ENCODE peak calls at places on chromosomes 16 and 17, in six cellular contexts. One of them, this sample, is unnamed.
A peak's percentile ranks its signal among the peaks of the same experiment; 100 is the strongest.

GRCh38 chr17:81016575-81016974 is 18.4 kb upstream of the BAIAP2 start:
- DNase-seq in retinal pigment epithelial cell: no peak
- DNase-seq in heart left ventricle: no peak
- DNase-seq in CD4-positive, CD25-positive, alpha-beta regulatory T cell: no peak
- DNase-seq in stimulated activated CD8-positive, alpha-beta memory T cell treated with anti-CD3 and anti-CD28 coated beads, Interleukin-7, amount 100 ng/mL, for 24 hours: no peak
- DNase-seq in stimulated activated CD4-positive, alpha-beta T cell treated with anti-CD3 and anti-CD28 coated beads, Interleukin-1b, Interleukin-23, amount 100 ng/mL, for 48 hours: no peak
- DNase-seq in this sample: no peak

GRCh38 chr17:82126479-82127314 is 28.7 kb upstream of the FASN start:
- DNase-seq in retinal pigment epithelial cell: no peak
- DNase-seq in heart left ventricle: no peak
- DNase-seq in CD4-positive, CD25-positive, alpha-beta regulatory T cell: peak; percentile 83
- DNase-seq in stimulated activated CD8-positive, alpha-beta memory T cell treated with anti-CD3 and anti-CD28 coated beads, Interleukin-7, amount 100 ng/mL, for 24 hours: peak; percentile 25
- DNase-seq in stimulated activated CD4-positive, alpha-beta T cell treated with anti-CD3 and anti-CD28 coated beads, Interleukin-1b, Interleukin-23, amount 100 ng/mL, for 48 hours: peak; percentile 69
- DNase-seq in this sample: no peak

GRCh38 chr17:60857521-60857920 is 179.9 kb downstream of the BCAS3 start:
- DNase-seq in retinal pigment epithelial cell: no peak
- DNase-seq in heart left ventricle: no peak
- DNase-seq in CD4-positive, CD25-positive, alpha-beta regulatory T cell: no peak
- DNase-seq in stimulated activated CD8-positive, alpha-beta memory T cell treated with anti-CD3 and anti-CD28 coated beads, Interleukin-7, amount 100 ng/mL, for 24 hours: no peak
- DNase-seq in stimulated activated CD4-positive, alpha-beta T cell treated with anti-CD3 and anti-CD28 coated beads, Interleukin-1b, Interleukin-23, amount 100 ng/mL, for 48 hours: no peak
- DNase-seq in this sample: no peak

GRCh38 chr16:88454315-88455057 is 1.4 kb downstream of the ZFPM1 start:
- DNase-seq in retinal pigment epithelial cell: no peak
- DNase-seq in heart left ventricle: no peak
- DNase-seq in CD4-positive, CD25-positive, alpha-beta regulatory T cell: peak; percentile 27
- DNase-seq in stimulated activated CD8-positive, alpha-beta memory T cell treated with anti-CD3 and anti-CD28 coated beads, Interleukin-7, amount 100 ng/mL, for 24 hours: no peak
- DNase-seq in stimulated activated CD4-positive, alpha-beta T cell treated with anti-CD3 and anti-CD28 coated beads, Interleukin-1b, Interleukin-23, amount 100 ng/mL, for 48 hours: peak; percentile 50
- DNase-seq in this sample: no peak

GRCh38 chr17:6120351-6120750 is 50.2 kb downstream of the WSCD1 start:
- DNase-seq in retinal pigment epithelial cell: no peak
- DNase-seq in heart left ventricle: no peak
- DNase-seq in CD4-positive, CD25-positive, alpha-beta regulatory T cell: no peak
- DNase-seq in stimulated activated CD8-positive, alpha-beta memory T cell treated with anti-CD3 and anti-CD28 coated beads, Interleukin-7, amount 100 ng/mL, for 24 hours: no peak
- DNase-seq in stimulated activated CD4-positive, alpha-beta T cell treated with anti-CD3 and anti-CD28 coated beads, Interleukin-1b, Interleukin-23, amount 100 ng/mL, for 48 hours: no peak
- DNase-seq in this sample: no peak

GRCh38 chr17:47208744-47209488 is at the start of gene MYL4:
- DNase-seq in retinal pigment epithelial cell: no peak
- DNase-seq in heart left ventricle: no peak
- DNase-seq in CD4-positive, CD25-positive, alpha-beta regulatory T cell: no peak
- DNase-seq in stimulated activated CD8-positive, alpha-beta memory T cell treated with anti-CD3 and anti-CD28 coated beads, Interleukin-7, amount 100 ng/mL, for 24 hours: no peak
- DNase-seq in stimulated activated CD4-positive, alpha-beta T cell treated with anti-CD3 and anti-CD28 coated beads, Interleukin-1b, Interleukin-23, amount 100 ng/mL, for 48 hours: no peak
- DNase-seq in this sample: no peak

GRCh38 chr17:40153603-40154238 is 13.4 kb downstream of the CASC3 start:
- DNase-seq in retinal pigment epithelial cell: no peak
- DNase-seq in heart left ventricle: no peak
- DNase-seq in CD4-positive, CD25-positive, alpha-beta regulatory T cell: no peak
- DNase-seq in stimulated activated CD8-positive, alpha-beta memory T cell treated with anti-CD3 and anti-CD28 coated beads, Interleukin-7, amount 100 ng/mL, for 24 hours: no peak
- DNase-seq in stimulated activated CD4-positive, alpha-beta T cell treated with anti-CD3 and anti-CD28 coated beads, Interleukin-1b, Interleukin-23, amount 100 ng/mL, for 48 hours: no peak
- DNase-seq in this sample: no peak

GRCh38 chr16:10987361-10988163 is 43.2 kb downstream of the CLEC16A start:
- DNase-seq in retinal pigment epithelial cell: no peak
- DNase-seq in heart left ventricle: no peak
- DNase-seq in CD4-positive, CD25-positive, alpha-beta regulatory T cell: no peak
- DNase-seq in stimulated activated CD8-positive, alpha-beta memory T cell treated with anti-CD3 and anti-CD28 coated beads, Interleukin-7, amount 100 ng/mL, for 24 hours: no peak
- DNase-seq in stimulated activated CD4-positive, alpha-beta T cell treated with anti-CD3 and anti-CD28 coated beads, Interleukin-1b, Interleukin-23, amount 100 ng/mL, for 48 hours: no peak
- DNase-seq in this sample: no peak

GRCh38 chr17:38867179-38867994 is 2.5 kb upstream of the LASP1 start:
- DNase-seq in retinal pigment epithelial cell: no peak
- DNase-seq in heart left ventricle: no peak
- DNase-seq in CD4-positive, CD25-positive, alpha-beta regulatory T cell: peak; percentile 59
- DNase-seq in stimulated activated CD8-positive, alpha-beta memory T cell treated with anti-CD3 and anti-CD28 coated beads, Interleukin-7, amount 100 ng/mL, for 24 hours: peak; percentile 44
- DNase-seq in stimulated activated CD4-positive, alpha-beta T cell treated with anti-CD3 and anti-CD28 coated beads, Interleukin-1b, Interleukin-23, amount 100 ng/mL, for 48 hours: peak; percentile 79
- DNase-seq in this sample: peak; percentile 86

GRCh38 chr16:4698321-4699029 is 5.1 kb downstream of the NUDT16L1 start:
- DNase-seq in retinal pigment epithelial cell: no peak
- DNase-seq in heart left ventricle: no peak
- DNase-seq in CD4-positive, CD25-positive, alpha-beta regulatory T cell: no peak
- DNase-seq in stimulated activated CD8-positive, alpha-beta memory T cell treated with anti-CD3 and anti-CD28 coated beads, Interleukin-7, amount 100 ng/mL, for 24 hours: no peak
- DNase-seq in stimulated activated CD4-positive, alpha-beta T cell treated with anti-CD3 and anti-CD28 coated beads, Interleukin-1b, Interleukin-23, amount 100 ng/mL, for 48 hours: no peak
- DNase-seq in this sample: no peak

GRCh38 chr17:30930495-30930894 is 8.8 kb downstream of the ADAP2 start:
- DNase-seq in retinal pigment epithelial cell: no peak
- DNase-seq in heart left ventricle: no peak
- DNase-seq in CD4-positive, CD25-positive, alpha-beta regulatory T cell: no peak
- DNase-seq in stimulated activated CD8-positive, alpha-beta memory T cell treated with anti-CD3 and anti-CD28 coated beads, Interleukin-7, amount 100 ng/mL, for 24 hours: no peak
- DNase-seq in stimulated activated CD4-positive, alpha-beta T cell treated with anti-CD3 and anti-CD28 coated beads, Interleukin-1b, Interleukin-23, amount 100 ng/mL, for 48 hours: no peak
- DNase-seq in this sample: no peak

GRCh38 chr17:81399481-81400153 is 4.4 kb downstream of the BAHCC1 start:
- DNase-seq in retinal pigment epithelial cell: no peak
- DNase-seq in heart left ventricle: no peak
- DNase-seq in CD4-positive, CD25-positive, alpha-beta regulatory T cell: no peak
- DNase-seq in stimulated activated CD8-positive, alpha-beta memory T cell treated with anti-CD3 and anti-CD28 coated beads, Interleukin-7, amount 100 ng/mL, for 24 hours: no peak
- DNase-seq in stimulated activated CD4-positive, alpha-beta T cell treated with anti-CD3 and anti-CD28 coated beads, Interleukin-1b, Interleukin-23, amount 100 ng/mL, for 48 hours: no peak
- DNase-seq in this sample: no peak

GRCh38 chr16:86261379-86261778 is 248.9 kb upstream of the FOXF1 start:
- DNase-seq in retinal pigment epithelial cell: no peak
- DNase-seq in heart left ventricle: no peak
- DNase-seq in CD4-positive, CD25-positive, alpha-beta regulatory T cell: no peak
- DNase-seq in stimulated activated CD8-positive, alpha-beta memory T cell treated with anti-CD3 and anti-CD28 coated beads, Interleukin-7, amount 100 ng/mL, for 24 hours: no peak
- DNase-seq in stimulated activated CD4-positive, alpha-beta T cell treated with anti-CD3 and anti-CD28 coated beads, Interleukin-1b, Interleukin-23, amount 100 ng/mL, for 48 hours: no peak
- DNase-seq in this sample: no peak

GRCh38 chr17:11739848-11740247 is 141.6 kb downstream of the DNAH9 start:
- DNase-seq in retinal pigment epithelial cell: no peak
- DNase-seq in heart left ventricle: no peak
- DNase-seq in CD4-positive, CD25-positive, alpha-beta regulatory T cell: no peak
- DNase-seq in stimulated activated CD8-positive, alpha-beta memory T cell treated with anti-CD3 and anti-CD28 coated beads, Interleukin-7, amount 100 ng/mL, for 24 hours: no peak
- DNase-seq in stimulated activated CD4-positive, alpha-beta T cell treated with anti-CD3 and anti-CD28 coated beads, Interleukin-1b, Interleukin-23, amount 100 ng/mL, for 48 hours: no peak
- DNase-seq in this sample: no peak

GRCh38 chr16:17784073-17784472 is 313.3 kb upstream of the XYLT1 start:
- DNase-seq in retinal pigment epithelial cell: no peak
- DNase-seq in heart left ventricle: no peak
- DNase-seq in CD4-positive, CD25-positive, alpha-beta regulatory T cell: no peak
- DNase-seq in stimulated activated CD8-positive, alpha-beta memory T cell treated with anti-CD3 and anti-CD28 coated beads, Interleukin-7, amount 100 ng/mL, for 24 hours: no peak
- DNase-seq in stimulated activated CD4-positive, alpha-beta T cell treated with anti-CD3 and anti-CD28 coated beads, Interleukin-1b, Interleukin-23, amount 100 ng/mL, for 48 hours: no peak
- DNase-seq in this sample: no peak

GRCh38 chr17:16971458-16972338 is at the start of gene TNFRSF13B:
- DNase-seq in retinal pigment epithelial cell: no peak
- DNase-seq in heart left ventricle: no peak
- DNase-seq in CD4-positive, CD25-positive, alpha-beta regulatory T cell: no peak
- DNase-seq in stimulated activated CD8-positive, alpha-beta memory T cell treated with anti-CD3 and anti-CD28 coated beads, Interleukin-7, amount 100 ng/mL, for 24 hours: no peak
- DNase-seq in stimulated activated CD4-positive, alpha-beta T cell treated with anti-CD3 and anti-CD28 coated beads, Interleukin-1b, Interleukin-23, amount 100 ng/mL, for 48 hours: no peak
- DNase-seq in this sample: no peak

GRCh38 chr17:45371414-45372324 is 54.8 kb upstream of the MAP3K14 start:
- DNase-seq in retinal pigment epithelial cell: peak; percentile 84
- DNase-seq in heart left ventricle: peak; percentile 90
- DNase-seq in CD4-positive, CD25-positive, alpha-beta regulatory T cell: no peak
- DNase-seq in stimulated activated CD8-positive, alpha-beta memory T cell treated with anti-CD3 and anti-CD28 coated beads, Interleukin-7, amount 100 ng/mL, for 24 hours: no peak
- DNase-seq in stimulated activated CD4-positive, alpha-beta T cell treated with anti-CD3 and anti-CD28 coated beads, Interleukin-1b, Interleukin-23, amount 100 ng/mL, for 48 hours: peak; percentile 47
- DNase-seq in this sample: peak; percentile 92

GRCh38 chr16:1561266-1561665 is 27.8 kb downstream of the TMEM204 start:
- DNase-seq in retinal pigment epithelial cell: no peak
- DNase-seq in heart left ventricle: no peak
- DNase-seq in CD4-positive, CD25-positive, alpha-beta regulatory T cell: no peak
- DNase-seq in stimulated activated CD8-positive, alpha-beta memory T cell treated with anti-CD3 and anti-CD28 coated beads, Interleukin-7, amount 100 ng/mL, for 24 hours: no peak
- DNase-seq in stimulated activated CD4-positive, alpha-beta T cell treated with anti-CD3 and anti-CD28 coated beads, Interleukin-1b, Interleukin-23, amount 100 ng/mL, for 48 hours: no peak
- DNase-seq in this sample: no peak

GRCh38 chr17:17140590-17140980 is 65.5 kb downstream of the PLD6 start:
- DNase-seq in retinal pigment epithelial cell: peak; percentile 24
- DNase-seq in heart left ventricle: no peak
- DNase-seq in CD4-positive, CD25-positive, alpha-beta regulatory T cell: no peak
- DNase-seq in stimulated activated CD8-positive, alpha-beta memory T cell treated with anti-CD3 and anti-CD28 coated beads, Interleukin-7, amount 100 ng/mL, for 24 hours: no peak
- DNase-seq in stimulated activated CD4-positive, alpha-beta T cell treated with anti-CD3 and anti-CD28 coated beads, Interleukin-1b, Interleukin-23, amount 100 ng/mL, for 48 hours: no peak
- DNase-seq in this sample: no peak

GRCh38 chr16:8905168-8905762 is 23.1 kb downstream of the LITAFD start:
- DNase-seq in retinal pigment epithelial cell: no peak
- DNase-seq in heart left ventricle: no peak
- DNase-seq in CD4-positive, CD25-positive, alpha-beta regulatory T cell: no peak
- DNase-seq in stimulated activated CD8-positive, alpha-beta memory T cell treated with anti-CD3 and anti-CD28 coated beads, Interleukin-7, amount 100 ng/mL, for 24 hours: no peak
- DNase-seq in stimulated activated CD4-positive, alpha-beta T cell treated with anti-CD3 and anti-CD28 coated beads, Interleukin-1b, Interleukin-23, amount 100 ng/mL, for 48 hours: no peak
- DNase-seq in this sample: no peak

GRCh38 chr17:31274252-31274651 is 22.8 kb downstream of the OMG start:
- DNase-seq in retinal pigment epithelial cell: no peak
- DNase-seq in heart left ventricle: no peak
- DNase-seq in CD4-positive, CD25-positive, alpha-beta regulatory T cell: no peak
- DNase-seq in stimulated activated CD8-positive, alpha-beta memory T cell treated with anti-CD3 and anti-CD28 coated beads, Interleukin-7, amount 100 ng/mL, for 24 hours: no peak
- DNase-seq in stimulated activated CD4-positive, alpha-beta T cell treated with anti-CD3 and anti-CD28 coated beads, Interleukin-1b, Interleukin-23, amount 100 ng/mL, for 48 hours: no peak
- DNase-seq in this sample: no peak

GRCh38 chr16:3645504-3646347 is 8.8 kb upstream of the DNASE1 start:
- DNase-seq in retinal pigment epithelial cell: peak; percentile 39
- DNase-seq in heart left ventricle: no peak
- DNase-seq in CD4-positive, CD25-positive, alpha-beta regulatory T cell: no peak
- DNase-seq in stimulated activated CD8-positive, alpha-beta memory T cell treated with anti-CD3 and anti-CD28 coated beads, Interleukin-7, amount 100 ng/mL, for 24 hours: no peak
- DNase-seq in stimulated activated CD4-positive, alpha-beta T cell treated with anti-CD3 and anti-CD28 coated beads, Interleukin-1b, Interleukin-23, amount 100 ng/mL, for 48 hours: no peak
- DNase-seq in this sample: peak; percentile 39

GRCh38 chr17:32269377-32269776 is 3.7 kb downstream of the RHBDL3 start:
- DNase-seq in retinal pigment epithelial cell: no peak
- DNase-seq in heart left ventricle: no peak
- DNase-seq in CD4-positive, CD25-positive, alpha-beta regulatory T cell: no peak
- DNase-seq in stimulated activated CD8-positive, alpha-beta memory T cell treated with anti-CD3 and anti-CD28 coated beads, Interleukin-7, amount 100 ng/mL, for 24 hours: no peak
- DNase-seq in stimulated activated CD4-positive, alpha-beta T cell treated with anti-CD3 and anti-CD28 coated beads, Interleukin-1b, Interleukin-23, amount 100 ng/mL, for 48 hours: no peak
- DNase-seq in this sample: no peak

GRCh38 chr17:10907370-10907769 is 69.5 kb upstream of the PIRT start:
- DNase-seq in retinal pigment epithelial cell: no peak
- DNase-seq in heart left ventricle: peak; percentile 62
- DNase-seq in CD4-positive, CD25-positive, alpha-beta regulatory T cell: no peak
- DNase-seq in stimulated activated CD8-positive, alpha-beta memory T cell treated with anti-CD3 and anti-CD28 coated beads, Interleukin-7, amount 100 ng/mL, for 24 hours: no peak
- DNase-seq in stimulated activated CD4-positive, alpha-beta T cell treated with anti-CD3 and anti-CD28 coated beads, Interleukin-1b, Interleukin-23, amount 100 ng/mL, for 48 hours: no peak
- DNase-seq in this sample: no peak

GRCh38 chr16:58582971-58583765 is 46.5 kb downstream of the CNOT1 start:
- DNase-seq in retinal pigment epithelial cell: no peak
- DNase-seq in heart left ventricle: no peak
- DNase-seq in CD4-positive, CD25-positive, alpha-beta regulatory T cell: no peak
- DNase-seq in stimulated activated CD8-positive, alpha-beta memory T cell treated with anti-CD3 and anti-CD28 coated beads, Interleukin-7, amount 100 ng/mL, for 24 hours: no peak
- DNase-seq in stimulated activated CD4-positive, alpha-beta T cell treated with anti-CD3 and anti-CD28 coated beads, Interleukin-1b, Interleukin-23, amount 100 ng/mL, for 48 hours: no peak
- DNase-seq in this sample: no peak

GRCh38 chr16:89054261-89054661 is 39.4 kb upstream of the ACSF3 start:
- DNase-seq in retinal pigment epithelial cell: no peak
- DNase-seq in heart left ventricle: peak; percentile 41
- DNase-seq in CD4-positive, CD25-positive, alpha-beta regulatory T cell: no peak
- DNase-seq in stimulated activated CD8-positive, alpha-beta memory T cell treated with anti-CD3 and anti-CD28 coated beads, Interleukin-7, amount 100 ng/mL, for 24 hours: no peak
- DNase-seq in stimulated activated CD4-positive, alpha-beta T cell treated with anti-CD3 and anti-CD28 coated beads, Interleukin-1b, Interleukin-23, amount 100 ng/mL, for 48 hours: no peak
- DNase-seq in this sample: no peak

GRCh38 chr16:14111713-14112538 is 40.8 kb downstream of the MRTFB start:
- DNase-seq in retinal pigment epithelial cell: no peak
- DNase-seq in heart left ventricle: peak; percentile 47
- DNase-seq in CD4-positive, CD25-positive, alpha-beta regulatory T cell: no peak
- DNase-seq in stimulated activated CD8-positive, alpha-beta memory T cell treated with anti-CD3 and anti-CD28 coated beads, Interleukin-7, amount 100 ng/mL, for 24 hours: no peak
- DNase-seq in stimulated activated CD4-positive, alpha-beta T cell treated with anti-CD3 and anti-CD28 coated beads, Interleukin-1b, Interleukin-23, amount 100 ng/mL, for 48 hours: no peak
- DNase-seq in this sample: no peak

GRCh38 chr17:41863074-41863843 is 2.0 kb downstream of the KLHL11 start:
- DNase-seq in retinal pigment epithelial cell: no peak
- DNase-seq in heart left ventricle: no peak
- DNase-seq in CD4-positive, CD25-positive, alpha-beta regulatory T cell: no peak
- DNase-seq in stimulated activated CD8-positive, alpha-beta memory T cell treated with anti-CD3 and anti-CD28 coated beads, Interleukin-7, amount 100 ng/mL, for 24 hours: no peak
- DNase-seq in stimulated activated CD4-positive, alpha-beta T cell treated with anti-CD3 and anti-CD28 coated beads, Interleukin-1b, Interleukin-23, amount 100 ng/mL, for 48 hours: peak; percentile 31
- DNase-seq in this sample: no peak

GRCh38 chr17:77464988-77465357 is 324.2 kb downstream of the SEC14L1 start:
- DNase-seq in retinal pigment epithelial cell: no peak
- DNase-seq in heart left ventricle: no peak
- DNase-seq in CD4-positive, CD25-positive, alpha-beta regulatory T cell: no peak
- DNase-seq in stimulated activated CD8-positive, alpha-beta memory T cell treated with anti-CD3 and anti-CD28 coated beads, Interleukin-7, amount 100 ng/mL, for 24 hours: no peak
- DNase-seq in stimulated activated CD4-positive, alpha-beta T cell treated with anti-CD3 and anti-CD28 coated beads, Interleukin-1b, Interleukin-23, amount 100 ng/mL, for 48 hours: no peak
- DNase-seq in this sample: no peak

GRCh38 chr17:18368948-18369347 is 5.6 kb upstream of the SHMT1 start:
- DNase-seq in retinal pigment epithelial cell: no peak
- DNase-seq in heart left ventricle: no peak
- DNase-seq in CD4-positive, CD25-positive, alpha-beta regulatory T cell: no peak
- DNase-seq in stimulated activated CD8-positive, alpha-beta memory T cell treated with anti-CD3 and anti-CD28 coated beads, Interleukin-7, amount 100 ng/mL, for 24 hours: no peak
- DNase-seq in stimulated activated CD4-positive, alpha-beta T cell treated with anti-CD3 and anti-CD28 coated beads, Interleukin-1b, Interleukin-23, amount 100 ng/mL, for 48 hours: no peak
- DNase-seq in this sample: no peak

GRCh38 chr17:7676533-7676932 is 10.8 kb downstream of the TP53 start:
- DNase-seq in retinal pigment epithelial cell: no peak
- DNase-seq in heart left ventricle: no peak
- DNase-seq in CD4-positive, CD25-positive, alpha-beta regulatory T cell: no peak
- DNase-seq in stimulated activated CD8-positive, alpha-beta memory T cell treated with anti-CD3 and anti-CD28 coated beads, Interleukin-7, amount 100 ng/mL, for 24 hours: no peak
- DNase-seq in stimulated activated CD4-positive, alpha-beta T cell treated with anti-CD3 and anti-CD28 coated beads, Interleukin-1b, Interleukin-23, amount 100 ng/mL, for 48 hours: no peak
- DNase-seq in this sample: no peak

GRCh38 chr17:75983501-75984181 is 4.6 kb downstream of the TEN1 start:
- DNase-seq in retinal pigment epithelial cell: peak; percentile 46
- DNase-seq in heart left ventricle: no peak
- DNase-seq in CD4-positive, CD25-positive, alpha-beta regulatory T cell: no peak
- DNase-seq in stimulated activated CD8-positive, alpha-beta memory T cell treated with anti-CD3 and anti-CD28 coated beads, Interleukin-7, amount 100 ng/mL, for 24 hours: no peak
- DNase-seq in stimulated activated CD4-positive, alpha-beta T cell treated with anti-CD3 and anti-CD28 coated beads, Interleukin-1b, Interleukin-23, amount 100 ng/mL, for 48 hours: no peak
- DNase-seq in this sample: no peak

GRCh38 chr17:78828470-78829185 is 12.0 kb downstream of the USP36 start:
- DNase-seq in retinal pigment epithelial cell: no peak
- DNase-seq in heart left ventricle: no peak
- DNase-seq in CD4-positive, CD25-positive, alpha-beta regulatory T cell: no peak
- DNase-seq in stimulated activated CD8-positive, alpha-beta memory T cell treated with anti-CD3 and anti-CD28 coated beads, Interleukin-7, amount 100 ng/mL, for 24 hours: no peak
- DNase-seq in stimulated activated CD4-positive, alpha-beta T cell treated with anti-CD3 and anti-CD28 coated beads, Interleukin-1b, Interleukin-23, amount 100 ng/mL, for 48 hours: peak; percentile 18
- DNase-seq in this sample: no peak

GRCh38 chr17:16346721-16347271 is 6.5 kb downstream of the CENPV start:
- DNase-seq in retinal pigment epithelial cell: no peak
- DNase-seq in heart left ventricle: no peak
- DNase-seq in CD4-positive, CD25-positive, alpha-beta regulatory T cell: no peak
- DNase-seq in stimulated activated CD8-positive, alpha-beta memory T cell treated with anti-CD3 and anti-CD28 coated beads, Interleukin-7, amount 100 ng/mL, for 24 hours: no peak
- DNase-seq in stimulated activated CD4-positive, alpha-beta T cell treated with anti-CD3 and anti-CD28 coated beads, Interleukin-1b, Interleukin-23, amount 100 ng/mL, for 48 hours: no peak
- DNase-seq in this sample: no peak

This sample was measured in H1.